ENCODE peak calls at places on chromosomes 2 and 18, in eight cellular contexts. One of them, this sample, is unnamed.

GRCh38 chr18:53795061-53795460 is 429.4 kb downstream of the MBD2 start:
- DNase-seq in A549: no peak
- DNase-seq in K562: no peak
- DNase-seq in endothelial cell of umbilical vein: no peak
- DNase-seq in HCT116: no peak
- DNase-seq in WTC11: no peak
- DNase-seq in NB4: no peak
- DNase-seq in HepG2: no peak
- DNase-seq in this sample: no peak

GRCh38 chr18:54878057-54878661 is 49.9 kb downstream of the RAB27B start:
- DNase-seq in A549: no peak
- DNase-seq in K562: no peak
- DNase-seq in endothelial cell of umbilical vein: no peak
- DNase-seq in HCT116: no peak
- DNase-seq in WTC11: no peak
- DNase-seq in NB4: no peak
- DNase-seq in HepG2: no peak
- DNase-seq in this sample: no peak

GRCh38 chr2:184067502-184067901 is 530.8 kb upstream of the ZNF804A start:
- DNase-seq in A549: no peak
- DNase-seq in K562: no peak
- DNase-seq in endothelial cell of umbilical vein: no peak
- DNase-seq in HCT116: no peak
- DNase-seq in WTC11: no peak
- DNase-seq in NB4: peak; percentile 16
- DNase-seq in HepG2: no peak
- DNase-seq in this sample: peak; percentile 13

GRCh38 chr2:100752628-100753333 is 67.2 kb upstream of the NPAS2 start:
- DNase-seq in A549: peak; percentile 40
- DNase-seq in K562: no peak
- DNase-seq in endothelial cell of umbilical vein: no peak
- DNase-seq in HCT116: no peak
- DNase-seq in WTC11: no peak
- DNase-seq in NB4: peak; percentile 58
- DNase-seq in HepG2: peak; percentile 67
- DNase-seq in this sample: no peak

GRCh38 chr18:55419132-55419938 is 168.7 kb downstream of the TCF4 start:
- DNase-seq in A549: no peak
- DNase-seq in K562: no peak
- DNase-seq in endothelial cell of umbilical vein: no peak
- DNase-seq in HCT116: no peak
- DNase-seq in WTC11: no peak
- DNase-seq in NB4: no peak
- DNase-seq in HepG2: no peak
- DNase-seq in this sample: no peak

GRCh38 chr2:187964742-187965141 is 326.9 kb upstream of the GULP1 start:
- DNase-seq in A549: no peak
- DNase-seq in K562: no peak
- DNase-seq in endothelial cell of umbilical vein: no peak
- DNase-seq in HCT116: no peak
- DNase-seq in WTC11: no peak
- DNase-seq in NB4: no peak
- DNase-seq in HepG2: no peak
- DNase-seq in this sample: no peak

GRCh38 chr2:32902986-32903385 is 43.8 kb upstream of the LTBP1 start:
- DNase-seq in A549: no peak
- DNase-seq in K562: no peak
- DNase-seq in endothelial cell of umbilical vein: no peak
- DNase-seq in HCT116: no peak
- DNase-seq in WTC11: no peak
- DNase-seq in NB4: no peak
- DNase-seq in HepG2: no peak
- DNase-seq in this sample: no peak

GRCh38 chr2:101843048-101843447 is 145.5 kb downstream of the MAP4K4 start:
- DNase-seq in A549: no peak
- DNase-seq in K562: no peak
- DNase-seq in endothelial cell of umbilical vein: peak; percentile 55
- DNase-seq in HCT116: no peak
- DNase-seq in WTC11: no peak
- DNase-seq in NB4: no peak
- DNase-seq in HepG2: no peak
- DNase-seq in this sample: no peak

GRCh38 chr2:47651296-47651695 is 131.6 kb upstream of the MSH6 start:
- DNase-seq in A549: no peak
- DNase-seq in K562: no peak
- DNase-seq in endothelial cell of umbilical vein: no peak
- DNase-seq in HCT116: no peak
- DNase-seq in WTC11: no peak
- DNase-seq in NB4: no peak
- DNase-seq in HepG2: no peak
- DNase-seq in this sample: no peak

GRCh38 chr2:65722028-65722427 is 289.6 kb upstream of the SPRED2 start:
- DNase-seq in A549: no peak
- DNase-seq in K562: peak; percentile 62
- DNase-seq in endothelial cell of umbilical vein: no peak
- DNase-seq in HCT116: no peak
- DNase-seq in WTC11: peak; percentile 61
- DNase-seq in NB4: peak; percentile 10
- DNase-seq in HepG2: no peak
- DNase-seq in this sample: peak; percentile 61

GRCh38 chr2:241617431-241618154 is 19.4 kb downstream of the THAP4 start:
- DNase-seq in A549: no peak
- DNase-seq in K562: no peak
- DNase-seq in endothelial cell of umbilical vein: peak; percentile 41
- DNase-seq in HCT116: no peak
- DNase-seq in WTC11: no peak
- DNase-seq in NB4: no peak
- DNase-seq in HepG2: no peak
- DNase-seq in this sample: peak; percentile 45

GRCh38 chr2:237475704-237476107 is 11.3 kb upstream of the MLPH start:
- DNase-seq in A549: peak; percentile 65
- DNase-seq in K562: no peak
- DNase-seq in endothelial cell of umbilical vein: peak; percentile 11
- DNase-seq in HCT116: no peak
- DNase-seq in WTC11: no peak
- DNase-seq in NB4: peak; percentile 33
- DNase-seq in HepG2: no peak
- DNase-seq in this sample: no peak

GRCh38 chr2:20542761-20543578 is 96.1 kb downstream of the RHOB start:
- DNase-seq in A549: no peak
- DNase-seq in K562: no peak
- DNase-seq in endothelial cell of umbilical vein: no peak
- DNase-seq in HCT116: no peak
- DNase-seq in WTC11: no peak
- DNase-seq in NB4: no peak
- DNase-seq in HepG2: no peak
- DNase-seq in this sample: no peak

GRCh38 chr18:35572644-35573043 is 8.9 kb upstream of the GALNT1 start:
- DNase-seq in A549: no peak
- DNase-seq in K562: no peak
- DNase-seq in endothelial cell of umbilical vein: no peak
- DNase-seq in HCT116: no peak
- DNase-seq in WTC11: no peak
- DNase-seq in NB4: no peak
- DNase-seq in HepG2: no peak
- DNase-seq in this sample: no peak

GRCh38 chr2:61993422-61994024 is 88.0 kb downstream of the COMMD1 start:
- DNase-seq in A549: peak; percentile 31
- DNase-seq in K562: peak; percentile 68
- DNase-seq in endothelial cell of umbilical vein: peak; percentile 72
- DNase-seq in HCT116: peak; percentile 38
- DNase-seq in WTC11: no peak
- DNase-seq in NB4: peak; percentile 80
- DNase-seq in HepG2: peak; percentile 52
- DNase-seq in this sample: peak; percentile 57

GRCh38 chr2:21288732-21289506 is 165.2 kb downstream of the TDRD15 start:
- DNase-seq in A549: no peak
- DNase-seq in K562: no peak
- DNase-seq in endothelial cell of umbilical vein: no peak
- DNase-seq in HCT116: no peak
- DNase-seq in WTC11: no peak
- DNase-seq in NB4: no peak
- DNase-seq in HepG2: no peak
- DNase-seq in this sample: no peak

GRCh38 chr2:65299246-65299645 is 71.6 kb downstream of the ACTR2 start:
- DNase-seq in A549: no peak
- DNase-seq in K562: peak; percentile 60
- DNase-seq in endothelial cell of umbilical vein: no peak
- DNase-seq in HCT116: no peak
- DNase-seq in WTC11: no peak
- DNase-seq in NB4: peak; percentile 77
- DNase-seq in HepG2: no peak
- DNase-seq in this sample: no peak

GRCh38 chr2:70988151-70988550 is 6.5 kb downstream of the TEX261 start:
- DNase-seq in A549: no peak
- DNase-seq in K562: no peak
- DNase-seq in endothelial cell of umbilical vein: no peak
- DNase-seq in HCT116: no peak
- DNase-seq in WTC11: no peak
- DNase-seq in NB4: no peak
- DNase-seq in HepG2: no peak
- DNase-seq in this sample: no peak

GRCh38 chr2:209753020-209753419 is 18.6 kb upstream of the UNC80 start:
- DNase-seq in A549: no peak
- DNase-seq in K562: no peak
- DNase-seq in endothelial cell of umbilical vein: no peak
- DNase-seq in HCT116: no peak
- DNase-seq in WTC11: no peak
- DNase-seq in NB4: no peak
- DNase-seq in HepG2: no peak
- DNase-seq in this sample: no peak
- TF ChIP-seq MAX in A549: no peak
- TF ChIP-seq MAX in K562: no peak
- TF ChIP-seq MAX in endothelial cell of umbilical vein: no peak
- TF ChIP-seq MAX in HCT116: no peak
- TF ChIP-seq MAX in WTC11: no peak
- TF ChIP-seq MAX in NB4: no peak
- TF ChIP-seq MAX in HepG2: no peak
- TF ChIP-seq MAX in this sample: no peak

GRCh38 chr2:162581931-162582330 is 238.0 kb downstream of the GCA start:
- DNase-seq in A549: no peak
- DNase-seq in K562: no peak
- DNase-seq in endothelial cell of umbilical vein: no peak
- DNase-seq in HCT116: no peak
- DNase-seq in WTC11: no peak
- DNase-seq in NB4: no peak
- DNase-seq in HepG2: no peak
- DNase-seq in this sample: no peak

GRCh38 chr2:162579986-162580385 is 236.1 kb downstream of the GCA start:
- DNase-seq in A549: no peak
- DNase-seq in K562: no peak
- DNase-seq in endothelial cell of umbilical vein: peak; percentile 60
- DNase-seq in HCT116: no peak
- DNase-seq in WTC11: no peak
- DNase-seq in NB4: no peak
- DNase-seq in HepG2: peak; percentile 99
- DNase-seq in this sample: no peak

GRCh38 chr2:162579169-162579568 is 235.2 kb downstream of the GCA start:
- DNase-seq in A549: no peak
- DNase-seq in K562: no peak
- DNase-seq in endothelial cell of umbilical vein: no peak
- DNase-seq in HCT116: no peak
- DNase-seq in WTC11: no peak
- DNase-seq in NB4: no peak
- DNase-seq in HepG2: no peak
- DNase-seq in this sample: no peak

GRCh38 chr2:162586311-162586710 is 242.4 kb downstream of the GCA start:
- DNase-seq in A549: no peak
- DNase-seq in K562: no peak
- DNase-seq in endothelial cell of umbilical vein: no peak
- DNase-seq in HCT116: no peak
- DNase-seq in WTC11: no peak
- DNase-seq in NB4: no peak
- DNase-seq in HepG2: no peak
- DNase-seq in this sample: no peak

DNA sequence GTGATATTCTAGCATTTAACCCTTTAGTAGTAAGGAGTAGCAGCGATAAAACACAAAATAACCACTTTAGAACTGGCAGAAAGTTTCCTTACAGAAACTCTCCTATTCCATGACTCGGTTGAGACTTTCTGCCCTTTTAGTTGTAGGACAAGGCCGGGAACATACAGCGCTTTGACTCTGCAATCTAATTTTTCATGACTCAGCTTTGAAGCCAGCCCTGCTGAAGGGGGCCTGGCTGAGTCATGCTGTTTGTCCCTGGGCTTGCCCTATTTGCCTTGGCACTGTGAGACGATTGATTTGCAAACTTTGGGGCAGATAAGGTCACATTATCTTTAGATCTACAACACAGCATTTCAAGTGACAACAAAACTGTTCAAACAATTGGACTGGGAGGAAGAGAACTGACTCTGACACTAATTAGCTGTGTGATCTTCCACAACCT is 238.4 kb downstream of the GCA start:
- DNase-seq in A549: peak; percentile 12
- DNase-seq in K562: no peak
- DNase-seq in endothelial cell of umbilical vein: peak; percentile 41
- DNase-seq in HCT116: no peak
- DNase-seq in WTC11: no peak
- DNase-seq in NB4: no peak
- DNase-seq in HepG2: peak; percentile 99
- DNase-seq in this sample: no peak
- TF ChIP-seq MAX in A549: peak; percentile 25
- TF ChIP-seq MAX in K562: no peak
- TF ChIP-seq MAX in endothelial cell of umbilical vein: no peak
- TF ChIP-seq MAX in HCT116: no peak
- TF ChIP-seq MAX in WTC11: no peak
- TF ChIP-seq MAX in NB4: no peak
- TF ChIP-seq MAX in HepG2: peak; percentile 88
- TF ChIP-seq MAX in this sample: no peak

GRCh38 chr18:66344227-66344626 is 259.7 kb downstream of the CDH19 start:
- DNase-seq in A549: no peak
- DNase-seq in K562: no peak
- DNase-seq in endothelial cell of umbilical vein: no peak
- DNase-seq in HCT116: no peak
- DNase-seq in WTC11: no peak
- DNase-seq in NB4: no peak
- DNase-seq in HepG2: no peak
- DNase-seq in this sample: no peak
- TF ChIP-seq MAX in A549: no peak
- TF ChIP-seq MAX in K562: no peak
- TF ChIP-seq MAX in endothelial cell of umbilical vein: no peak
- TF ChIP-seq MAX in HCT116: no peak
- TF ChIP-seq MAX in WTC11: no peak
- TF ChIP-seq MAX in NB4: no peak
- TF ChIP-seq MAX in HepG2: no peak
- TF ChIP-seq MAX in this sample: no peak

GRCh38 chr2:128578406-128579385 is 260.0 kb upstream of the HS6ST1 start:
- DNase-seq in A549: no peak
- DNase-seq in K562: no peak
- DNase-seq in endothelial cell of umbilical vein: no peak
- DNase-seq in HCT116: no peak
- DNase-seq in WTC11: no peak
- DNase-seq in NB4: no peak
- DNase-seq in HepG2: no peak
- DNase-seq in this sample: no peak
- TF ChIP-seq MAX in A549: no peak
- TF ChIP-seq MAX in K562: no peak
- TF ChIP-seq MAX in endothelial cell of umbilical vein: no peak
- TF ChIP-seq MAX in HCT116: no peak
- TF ChIP-seq MAX in WTC11: no peak
- TF ChIP-seq MAX in NB4: no peak
- TF ChIP-seq MAX in HepG2: no peak
- TF ChIP-seq MAX in this sample: no peak